ENCODE peak calls at places on chromosomes 3 and 15, in five cellular contexts. F is AG04449, C is activated T-helper 1 cell treated with Interleukin-2 at 50 U/mL for 16 hours, O is hypothalamus, J is NCI-H146. E is an unnamed sample.

GRCh38 chr3:193452338-193452737 is 73.8 kb upstream of the ATP13A5 start:
- DNase-seq in O (no peak), J (peak; percentile 4), C (no peak), F (no peak), E (no peak)

GRCh38 chr3:151008699-151009098 is 36.2 kb upstream of the CLRN1 start:
- DNase-seq in J (peak; percentile 33), C (no peak), O (no peak), F (no peak), E (no peak)

GRCh38 chr15:80328496-80328895 is 75.7 kb upstream of the ARNT2 start:
- DNase-seq in O (no peak), F (no peak), J (no peak), C (no peak), E (no peak)

GRCh38 chr15:47961401-47962090 is 159.2 kb upstream of the SLC24A5 start:
- DNase-seq in O (no peak), F (no peak), C (no peak), J (no peak), E (no peak)

GRCh38 chr3:178901204-178901603 is 170.4 kb downstream of the ZMAT3 start:
- DNase-seq in F (no peak), O (no peak), J (peak; percentile 57), C (no peak), E (no peak)

GRCh38 chr15:52558196-52558595 is 10.6 kb downstream of the ARPP19 start:
- DNase-seq in O (no peak), C (no peak), F (no peak), J (no peak), E (no peak)

GRCh38 chr3:185760091-185760490 is 64.8 kb downstream of the IGF2BP2 start:
- DNase-seq in F (no peak), C (no peak), O (no peak), J (no peak), E (no peak)

GRCh38 chr3:146682176-146682575 is 77.0 kb upstream of the PLSCR5 start:
- DNase-seq in J (peak; percentile 85), F (no peak), O (no peak), C (no peak), E (no peak)

GRCh38 chr3:87498358-87499080 is 222.1 kb upstream of the POU1F1 start:
- DNase-seq in O (no peak), C (no peak), J (no peak), F (no peak), E (no peak)

GRCh38 chr15:62812515-62812835 is 230.1 kb upstream of the TPM1 start:
- DNase-seq in O (no peak), J (no peak), C (no peak), F (no peak), E (no peak)